ENCODE peak calls at places on chromosome 20, in eight cellular contexts. V is mammary epithelial cell, L is neuronal stem cell, D is ovary, H is uterus, K is IMR-90, B is GM23248, N is cardiac muscle cell. R is an unnamed sample. For H3K4me1, the result is how much of the 10 kb centered on the place peaks cover.

GRCh38 chr20:59827138-59828056 is 106.0 kb downstream of the SYCP2 start:
- DNase-seq in N (no peak), D (no peak), H (no peak), B (no peak), L (no peak), K (no peak), V (no peak), R (peak)

GRCh38 chr20:5073154-5074049 is 46.4 kb downstream of the PCNA start:
- DNase-seq in D (peak), H (peak), K (peak), B (peak), L (no peak), N (peak), V (peak), R (peak)

GRCh38 chr20:23584434-23585199 is 16.3 kb upstream of the CST9L start:
- DNase-seq in L (no peak), B (no peak), H (no peak), N (peak), V (no peak), K (no peak), D (no peak), R (no peak)

GRCh38 chr20:40813213-40813510 is 124.1 kb upstream of the MAFB start:
- DNase-seq in B (no peak), N (no peak), K (no peak), L (no peak), V (no peak), D (no peak), H (no peak), R (no peak)

GRCh38 chr20:40336034-40336433 is 353.0 kb downstream of the MAFB start:
- DNase-seq in H (no peak), N (peak), B (no peak), D (no peak), K (no peak), V (no peak), L (no peak), R (no peak)

GRCh38 chr20:44247131-44247571 is at the start of gene GDAP1L1:
- DNase-seq in H (no peak), V (no peak), N (no peak), L (peak), D (peak), B (peak), K (no peak), R (no peak)

GRCh38 chr20:58511861-58512260 is 3.3 kb downstream of the APCDD1L start:
- DNase-seq in B (peak), D (no peak), V (no peak), N (peak), H (no peak), L (no peak), K (no peak), R (no peak)

GRCh38 chr20:25360631-25361286 is 29.9 kb downstream of the ABHD12 start:
- DNase-seq in V (no peak), K (peak), B (peak), D (no peak), L (no peak), H (no peak), N (peak), R (no peak)

GRCh38 chr20:56875052-56875663 is 246.1 kb downstream of the TFAP2C start:
- DNase-seq in L (no peak), B (peak), K (peak), D (no peak), H (no peak), V (peak), N (peak), R (no peak)

GRCh38 chr20:53316221-53316937 is 277.3 kb downstream of the ZNF217 start:
- DNase-seq in H (no peak), D (no peak), L (no peak), N (no peak), V (no peak), B (peak), K (no peak), R (no peak)

GRCh38 chr20:47810686-47811347 is 25.5 kb upstream of the SULF2 start:
- DNase-seq in N (no peak), D (no peak), V (no peak), K (no peak), L (no peak), B (no peak), H (no peak), R (no peak)

GRCh38 chr20:49909499-49910339 is 5.6 kb downstream of the SPATA2 start:
- DNase-seq in B (no peak), K (no peak), L (no peak), N (no peak), V (no peak), D (no peak), H (no peak), R (peak)

GRCh38 chr20:36950432-36951197 is 893 bp downstream of the SAMHD1 start:
- DNase-seq in K (peak), V (peak), B (peak), H (peak), D (no peak), L (peak), N (peak), R (peak)

GRCh38 chr20:14937021-14937420 is 599.6 kb upstream of the FLRT3 start:
- DNase-seq in V (no peak), B (no peak), D (no peak), N (no peak), L (no peak), K (no peak), H (no peak), R (no peak)

GRCh38 chr20:50379049-50379990 is 130.9 kb upstream of the PTPN1 start:
- DNase-seq in V (peak), K (peak), D (peak), B (peak), N (peak), L (no peak), H (peak), R (peak)

GRCh38 chr20:58086763-58087566 is 141.5 kb downstream of the ANKRD60 start:
- DNase-seq in K (peak), B (peak), D (no peak), L (peak), V (peak), N (peak), H (peak), R (peak)

GRCh38 chr20:46309945-46310344 is 1.6 kb upstream of the CDH22 start:
- DNase-seq in K (no peak), D (no peak), L (no peak), V (no peak), N (no peak), H (no peak), B (no peak), R (no peak)

GRCh38 chr20:23403721-23404120 is 17.6 kb downstream of the NAPB start:
- DNase-seq in L (no peak), V (no peak), H (no peak), D (no peak), K (peak), B (no peak), N (peak), R (no peak)

GRCh38 chr20:18057106-18057993 is at the start of gene OVOL2:
- DNase-seq in H (no peak), D (no peak), B (peak), L (no peak), N (no peak), K (no peak), V (peak), R (peak)

GRCh38 chr20:64079273-64080012 is at the start of gene RGS19:
- DNase-seq in V (peak), N (peak), K (peak), B (peak), D (peak), L (peak), H (no peak), R (peak)

GRCh38 chr20:6744805-6745204 is 22.7 kb upstream of the BMP2 start:
- DNase-seq in V (peak), N (peak), H (no peak), D (no peak), K (no peak), L (no peak), B (peak), R (no peak)

GRCh38 chr20:44362466-44362940 is 7.0 kb downstream of the HNF4A start:
- DNase-seq in H (no peak), L (no peak), D (no peak), K (no peak), N (no peak), B (peak), V (no peak), R (no peak)

GRCh38 chr20:64180673-64181072 is 16.4 kb downstream of the MYT1 start:
- DNase-seq in H (no peak), V (no peak), B (no peak), K (no peak), N (no peak), D (no peak), L (no peak), R (no peak)

GRCh38 chr20:4681971-4682370 is 39.7 kb upstream of the PRND start:
- DNase-seq in K (peak), H (peak), B (peak), N (peak), D (no peak), V (peak), L (no peak), R (no peak)

GRCh38 chr20:7113577-7114466 is 346.3 kb downstream of the BMP2 start:
- DNase-seq in V (peak), H (no peak), K (peak), L (peak), D (no peak), B (peak), N (peak), R (peak)

GRCh38 chr20:53829086-53829703 is 235.6 kb upstream of the ZNF217 start:
- DNase-seq in B (peak), K (peak), H (peak), V (peak), D (no peak), N (peak), L (no peak), R (peak)

GRCh38 chr20:50704971-50705370 is 13.6 kb upstream of the RIPOR3 start:
- DNase-seq in K (peak), B (peak), D (no peak), V (no peak), N (peak), H (no peak), L (no peak), R (no peak)

GRCh38 chr20:32457476-32457986 is 99.4 kb downstream of the ASXL1 start:
- DNase-seq in N (peak), K (peak), B (peak), H (peak), L (peak), D (peak), V (peak), R (no peak)

GRCh38 chr20:58609026-58609425 is 42.1 kb upstream of the STX16 start:
- DNase-seq in D (no peak), L (no peak), V (no peak), B (no peak), N (no peak), H (no peak), K (no peak), R (no peak)

GRCh38 chr20:58177799-58178198 is 50.7 kb downstream of the ANKRD60 start:
- DNase-seq in N (no peak), B (peak), K (no peak), D (no peak), H (no peak), V (no peak), L (no peak), R (no peak)

GRCh38 chr20:17457064-17457463 is 74.1 kb downstream of the BFSP1 start:
- DNase-seq in B (no peak), H (no peak), N (no peak), D (no peak), V (no peak), L (no peak), K (no peak), R (no peak)

GRCh38 chr20:50903353-50904051 is 27.7 kb downstream of the ADNP start:
- DNase-seq in N (no peak), V (no peak), L (no peak), K (no peak), H (no peak), D (no peak), B (no peak), R (no peak)

GRCh38 chr20:43755851-43756250 is 29.0 kb upstream of the GTSF1L start:
- DNase-seq in N (peak), B (peak), L (no peak), K (peak), V (no peak), D (no peak), H (no peak), R (no peak)

GRCh38 chr20:38664284-38664683 is 60.0 kb upstream of the SLC32A1 start:
- DNase-seq in N (no peak), B (no peak), L (no peak), K (no peak), D (no peak), V (no peak), H (no peak), R (no peak)

GRCh38 chr20:38665886-38666285 is 58.4 kb upstream of the SLC32A1 start:
- DNase-seq in K (no peak), N (no peak), D (no peak), L (no peak), B (no peak), H (no peak), V (no peak), R (no peak)

GRCh38 chr20:38665094-38665493 is 59.2 kb upstream of the SLC32A1 start:
- DNase-seq in K (no peak), B (peak), H (no peak), N (no peak), L (no peak), V (no peak), D (no peak), R (no peak)

GRCh38 chr20:38669688-38670087 is 54.6 kb upstream of the SLC32A1 start:
- DNase-seq in D (no peak), B (no peak), K (no peak), L (no peak), N (no peak), H (no peak), V (no peak), R (no peak)

DNA sequence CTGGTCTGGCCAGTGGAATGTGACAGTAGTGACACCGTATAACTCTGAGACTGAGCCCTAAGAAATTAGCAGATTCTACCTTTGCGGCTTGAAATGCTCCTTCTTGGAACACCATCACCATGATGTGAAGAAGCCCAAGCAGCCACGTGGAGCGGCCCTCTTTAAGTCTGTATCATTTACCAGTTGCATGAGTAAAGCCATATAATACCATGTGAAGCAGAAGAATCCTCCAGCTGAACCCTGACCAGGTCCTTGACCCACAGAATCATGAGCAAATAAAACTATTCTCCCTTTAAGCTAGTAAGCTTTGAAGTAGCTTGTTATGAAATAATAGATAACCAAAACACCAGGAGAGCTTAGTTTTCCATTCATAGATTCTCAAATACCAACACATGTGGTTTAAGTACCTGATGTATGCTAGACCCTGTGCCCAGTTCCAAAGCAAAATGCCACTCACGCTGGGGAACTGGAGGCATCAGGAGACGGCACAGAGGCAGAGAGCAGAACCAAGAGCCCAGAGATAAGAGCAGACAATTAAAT is 56.8 kb upstream of the SLC32A1 start:
- DNase-seq in H (no peak), B (no peak), D (no peak), K (no peak), V (no peak), L (no peak), N (no peak), R (no peak)
- H3K27ac ChIP-seq in H (no peak), B (no peak), D (no peak), K (no peak), V (no peak), L (no peak), N (no peak), R (no peak)

GRCh38 chr20:34415079-34415478 is 52.0 kb downstream of the ITCH start:
- DNase-seq in H (no peak), K (no peak), B (no peak), V (no peak), D (no peak), N (no peak), L (no peak), R (no peak)

GRCh38 chr20:34412453-34412852 is 49.4 kb downstream of the ITCH start:
- DNase-seq in L (no peak), H (no peak), B (peak), K (no peak), V (no peak), N (no peak), D (no peak), R (no peak)

GRCh38 chr20:34404803-34405202 is 41.7 kb downstream of the ITCH start:
- DNase-seq in K (no peak), H (no peak), V (no peak), B (no peak), L (no peak), D (no peak), N (no peak), R (no peak)

GRCh38 chr20:34407962-34408474 is 44.9 kb downstream of the ITCH start:
- DNase-seq in K (no peak), D (no peak), V (no peak), L (no peak), H (no peak), B (no peak), N (no peak), R (peak)

DNA sequence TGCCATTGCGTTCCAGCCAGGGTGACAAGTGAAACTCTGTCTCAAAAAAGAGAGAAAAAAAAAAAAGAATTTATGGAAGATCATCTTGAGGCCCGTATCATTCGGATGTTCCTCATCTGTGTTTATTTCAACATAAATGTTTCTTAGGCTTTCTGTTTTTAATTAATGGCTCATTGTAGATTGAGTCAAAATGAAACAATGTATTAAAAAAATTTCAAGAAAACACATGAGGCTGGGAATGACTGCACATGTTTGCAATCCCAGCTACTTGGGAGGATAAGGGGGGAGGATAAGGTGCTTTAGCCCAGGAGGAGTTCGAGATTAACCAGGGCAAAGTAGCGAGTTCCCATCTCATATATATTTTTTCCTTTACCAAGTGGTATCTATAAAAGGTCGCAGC is 47.3 kb downstream of the ITCH start:
- DNase-seq in V (no peak), L (no peak), H (no peak), B (peak), N (no peak), D (no peak), K (peak), R (no peak)
- H3K4me1 ChIP-seq in V (under half), L (under half), H (under half), B (under half), N (under half), D (under half), K (under half), R (under half)

GRCh38 chr20:2559641-2560040 is 23.3 kb downstream of the TMC2 start:
- DNase-seq in K (no peak), V (no peak), H (no peak), N (no peak), D (no peak), B (no peak), L (no peak), R (no peak)

GRCh38 chr20:2563116-2563515 is 26.7 kb downstream of the TMC2 start:
- DNase-seq in L (no peak), N (no peak), B (no peak), V (no peak), K (no peak), H (no peak), D (no peak), R (no peak)

GRCh38 chr20:2558581-2559301 is 22.4 kb downstream of the TMC2 start:
- DNase-seq in B (peak), V (no peak), D (no peak), L (no peak), K (no peak), H (peak), N (peak), R (peak)

GRCh38 chr20:2557873-2558580 is 21.7 kb downstream of the TMC2 start:
- DNase-seq in D (no peak), K (no peak), B (no peak), N (no peak), V (no peak), H (no peak), L (no peak), R (no peak)
- H3K4me3 ChIP-seq in D (no peak), K (no peak), B (no peak), N (peak), V (no peak), H (no peak), L (peak), R (no peak)

GRCh38 chr20:38298768-38299288 is 5.1 kb upstream of the BPI start:
- DNase-seq in N (peak), B (peak), L (no peak), H (peak), K (peak), D (peak), V (peak), R (no peak)
- H3K27ac ChIP-seq in N (no peak), B (peak), L (no peak), H (peak), K (peak), D (peak), V (no peak), R (peak)

GRCh38 chr20:2133318-2134183 is 31.9 kb downstream of the STK35 start:
- DNase-seq in L (peak), V (no peak), H (no peak), B (peak), N (peak), D (no peak), K (peak), R (no peak)

GRCh38 chr20:2135018-2135417 is 33.4 kb downstream of the STK35 start:
- DNase-seq in N (no peak), B (peak), V (no peak), H (no peak), K (no peak), L (no peak), D (no peak), R (no peak)

GRCh38 chr20:2139250-2139649 is 37.6 kb downstream of the STK35 start:
- DNase-seq in B (no peak), H (no peak), V (no peak), K (no peak), L (no peak), N (no peak), D (no peak), R (no peak)

GRCh38 chr20:2137552-2138201 is 36.0 kb downstream of the STK35 start:
- DNase-seq in N (no peak), B (peak), H (no peak), D (no peak), L (no peak), K (peak), V (no peak), R (no peak)

GRCh38 chr20:2136275-2136674 is 34.6 kb downstream of the STK35 start:
- DNase-seq in B (no peak), N (no peak), K (no peak), H (no peak), V (no peak), D (no peak), L (no peak), R (no peak)
- H3K4me1 ChIP-seq in B (half or more), N (under half), K (under half), H (under half), V (under half), D (under half), L (under half), R (under half)

GRCh38 chr20:35547319-35547718 is 5.4 kb downstream of the ERGIC3 start:
- DNase-seq in K (no peak), V (no peak), N (no peak), H (no peak), B (no peak), D (no peak), L (no peak), R (no peak)
- H3K4me3 ChIP-seq in K (no peak), V (no peak), N (no peak), H (no peak), B (no peak), D (no peak), L (peak), R (no peak)

GRCh38 chr20:11395581-11395980 is 522.1 kb upstream of the BTBD3 start:
- DNase-seq in V (peak), H (no peak), N (no peak), L (no peak), K (peak), B (peak), D (no peak), R (no peak)

GRCh38 chr20:11391591-11391990 is 526.1 kb upstream of the BTBD3 start:
- DNase-seq in B (no peak), V (no peak), D (no peak), L (no peak), H (no peak), N (no peak), K (peak), R (no peak)

GRCh38 chr20:11389188-11389587 is 528.5 kb upstream of the BTBD3 start:
- DNase-seq in V (peak), L (no peak), H (no peak), D (no peak), B (peak), K (peak), N (no peak), R (no peak)

GRCh38 chr20:11394145-11394833 is 523.4 kb upstream of the BTBD3 start:
- DNase-seq in N (peak), V (peak), K (peak), L (no peak), B (peak), H (no peak), D (no peak), R (no peak)
- H3K27ac ChIP-seq in N (no peak), V (peak), K (no peak), L (no peak), B (peak), H (no peak), D (no peak), R (no peak)

R was measured in small intestine.